ENCODE peak calls at places on chromosome 13, in ten cellular contexts. V, W, L, F, Z, E, S, J, C and Y are unnamed samples.

GRCh38 chr13:80161896-80162295 is 179.0 kb downstream of the SPRY2 start:
- DNase-seq in V (no peak), W (peak), L (no peak), F (no peak), Z (no peak), E (peak), S (no peak), J (no peak), C (no peak), Y (no peak)

GRCh38 chr13:109135018-109135417 is 505.6 kb downstream of the MYO16 start:
- DNase-seq in V (no peak), W (no peak), L (no peak), F (no peak), Z (no peak), E (no peak), S (no peak), J (no peak), C (no peak), Y (no peak)

GRCh38 chr13:28717170-28717569 is 1.6 kb downstream of the SLC46A3 start:
- DNase-seq in V (no peak), W (no peak), L (no peak), F (no peak), Z (no peak), E (no peak), S (no peak), J (no peak), C (no peak), Y (no peak)

GRCh38 chr13:21060063-21060826 is 1.1 kb downstream of the LATS2 start:
- DNase-seq in V (peak), W (peak), L (peak), F (peak), Z (no peak), E (peak), S (no peak), J (peak), C (no peak), Y (peak)

GRCh38 chr13:88461272-88462009 is 790.3 kb downstream of the SLITRK5 start:
- DNase-seq in V (no peak), W (no peak), L (no peak), F (no peak), Z (no peak), E (no peak), S (no peak), J (no peak), C (no peak), Y (no peak)

GRCh38 chr13:111115051-111115840 is at the start of gene ARHGEF7:
- DNase-seq in V (no peak), W (no peak), L (peak), F (no peak), Z (no peak), E (no peak), S (no peak), J (peak), C (no peak), Y (no peak)

GRCh38 chr13:25738342-25738771 is 313.5 kb downstream of the SHISA2 start:
- DNase-seq in V (no peak), W (no peak), L (no peak), F (no peak), Z (no peak), E (no peak), S (no peak), J (no peak), C (no peak), Y (no peak)

GRCh38 chr13:73138276-73138950 is 79.6 kb downstream of the KLF5 start:
- DNase-seq in V (no peak), W (peak), L (no peak), F (no peak), Z (no peak), E (peak), S (peak), J (no peak), C (peak), Y (no peak)

GRCh38 chr13:44815507-44816074 is 173.7 kb downstream of the NUFIP1 start:
- DNase-seq in V (no peak), W (peak), L (no peak), F (peak), Z (no peak), E (peak), S (peak), J (no peak), C (peak), Y (no peak)

GRCh38 chr13:48154671-48155070 is 59.8 kb upstream of the MED4 start:
- DNase-seq in V (no peak), W (no peak), L (no peak), F (no peak), Z (no peak), E (no peak), S (no peak), J (no peak), C (no peak), Y (no peak)

GRCh38 chr13:28047784-28048388 is 52.5 kb downstream of the FLT3 start:
- DNase-seq in V (no peak), W (peak), L (no peak), F (no peak), Z (no peak), E (no peak), S (no peak), J (no peak), C (no peak), Y (peak)

GRCh38 chr13:62702502-62702901 is 1286.9 kb upstream of the PCDH20 start:
- DNase-seq in V (no peak), W (no peak), L (no peak), F (no peak), Z (no peak), E (no peak), S (no peak), J (no peak), C (no peak), Y (no peak)

GRCh38 chr13:79585033-79585432 is 104.1 kb downstream of the NDFIP2 start:
- DNase-seq in V (no peak), W (no peak), L (no peak), F (no peak), Z (no peak), E (no peak), S (no peak), J (no peak), C (no peak), Y (no peak)

GRCh38 chr13:46613409-46614049 is 60.6 kb downstream of the LRCH1 start:
- DNase-seq in V (no peak), W (peak), L (no peak), F (no peak), Z (no peak), E (no peak), S (no peak), J (no peak), C (no peak), Y (no peak)

GRCh38 chr13:46614582-46614981 is 61.6 kb downstream of the LRCH1 start:
- DNase-seq in V (no peak), W (peak), L (no peak), F (no peak), Z (no peak), E (peak), S (peak), J (no peak), C (no peak), Y (no peak)

GRCh38 chr13:46617885-46618284 is 64.9 kb downstream of the LRCH1 start:
- DNase-seq in V (no peak), W (no peak), L (no peak), F (no peak), Z (no peak), E (no peak), S (no peak), J (no peak), C (no peak), Y (no peak)

GRCh38 chr13:46617382-46617781 is 64.4 kb downstream of the LRCH1 start:
- DNase-seq in V (no peak), W (peak), L (no peak), F (no peak), Z (no peak), E (no peak), S (no peak), J (no peak), C (no peak), Y (no peak)

GRCh38 chr13:46615888-46616531 is 63.0 kb downstream of the LRCH1 start:
- DNase-seq in V (no peak), W (peak), L (no peak), F (no peak), Z (no peak), E (peak), S (no peak), J (no peak), C (no peak), Y (no peak)
- H3K4me3 ChIP-seq in V (peak), W (peak), L (peak), F (no peak), Z (no peak), E (peak), S (peak), J (no peak), C (no peak), Y (peak)

DNA sequence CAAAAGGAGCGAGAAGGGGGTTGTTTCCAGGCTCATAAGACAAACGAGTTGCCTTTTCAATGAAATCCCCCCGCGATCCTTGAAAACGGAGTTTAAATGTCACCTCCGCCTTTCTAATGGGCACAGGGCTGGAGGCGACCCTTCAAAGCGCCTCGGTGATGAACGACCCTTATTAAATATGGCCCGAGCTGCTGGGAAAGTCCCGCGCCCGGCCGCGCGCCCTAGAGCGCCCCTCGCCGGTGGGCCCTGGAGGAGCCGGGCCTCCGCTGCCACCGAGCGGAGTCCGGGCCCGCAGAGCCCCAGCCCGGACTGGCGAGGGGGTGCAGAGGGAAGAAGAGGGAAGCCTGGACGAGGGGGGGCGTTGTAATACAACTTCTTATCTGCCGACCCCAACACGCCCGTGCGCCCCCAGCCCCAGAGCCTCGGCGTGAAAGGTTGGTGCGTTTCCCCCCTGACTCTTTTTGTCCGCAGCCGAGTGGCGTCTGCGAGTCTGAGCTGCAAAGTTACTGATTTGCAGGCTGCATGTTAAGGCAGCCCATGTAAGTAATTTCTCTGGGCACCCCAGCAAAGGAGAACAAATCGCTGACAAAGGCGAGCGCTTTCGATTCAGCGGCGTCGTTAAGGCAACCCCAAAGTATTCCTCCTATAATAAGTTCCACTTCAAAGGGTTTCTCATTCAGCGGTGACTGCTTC is 11.9 kb downstream of the ZIC5 start:
- DNase-seq in V (no peak), W (no peak), L (no peak), F (no peak), Z (no peak), E (peak), S (no peak), J (no peak), C (no peak), Y (no peak)
- H3K4me3 ChIP-seq in V (peak), W (no peak), L (peak), F (no peak), Z (no peak), E (no peak), S (peak), J (no peak), C (no peak), Y (peak)

GRCh38 chr13:102376314-102376713 is 25.5 kb downstream of the FGF14 start:
- DNase-seq in V (no peak), W (no peak), L (no peak), F (no peak), Z (no peak), E (no peak), S (no peak), J (no peak), C (no peak), Y (no peak)
- H3K4me3 ChIP-seq in V (no peak), W (no peak), L (no peak), F (no peak), Z (no peak), E (no peak), S (no peak), J (no peak), C (no peak), Y (no peak)

GRCh38 chr13:52847682-52848432 is 583 bp downstream of the PCDH8 start:
- DNase-seq in V (no peak), W (no peak), L (no peak), F (no peak), Z (no peak), E (no peak), S (no peak), J (no peak), C (no peak), Y (no peak)
- H3K4me3 ChIP-seq in V (no peak), W (no peak), L (no peak), F (no peak), Z (no peak), E (no peak), S (no peak), J (no peak), C (no peak), Y (no peak)

GRCh38 chr13:51148223-51148951 is 37.3 kb upstream of the C13orf42 start:
- DNase-seq in V (no peak), W (no peak), L (no peak), F (no peak), Z (no peak), E (no peak), S (no peak), J (no peak), C (no peak), Y (no peak)
- H3K4me3 ChIP-seq in V (no peak), W (no peak), L (no peak), F (no peak), Z (no peak), E (no peak), S (no peak), J (no peak), C (no peak), Y (no peak)

GRCh38 chr13:33345842-33346241 is 60.3 kb upstream of the STARD13 start:
- DNase-seq in V (no peak), W (no peak), L (no peak), F (no peak), Z (no peak), E (no peak), S (no peak), J (no peak), C (no peak), Y (no peak)

GRCh38 chr13:33348366-33348765 is 62.8 kb upstream of the STARD13 start:
- DNase-seq in V (no peak), W (peak), L (no peak), F (no peak), Z (no peak), E (peak), S (peak), J (no peak), C (no peak), Y (no peak)

GRCh38 chr13:33349314-33349995 is 63.9 kb upstream of the STARD13 start:
- DNase-seq in V (peak), W (no peak), L (no peak), F (peak), Z (no peak), E (peak), S (no peak), J (peak), C (no peak), Y (peak)

GRCh38 chr13:33349996-33350826 is 64.7 kb upstream of the STARD13 start:
- DNase-seq in V (peak), W (peak), L (peak), F (peak), Z (no peak), E (peak), S (no peak), J (peak), C (peak), Y (peak)

DNA sequence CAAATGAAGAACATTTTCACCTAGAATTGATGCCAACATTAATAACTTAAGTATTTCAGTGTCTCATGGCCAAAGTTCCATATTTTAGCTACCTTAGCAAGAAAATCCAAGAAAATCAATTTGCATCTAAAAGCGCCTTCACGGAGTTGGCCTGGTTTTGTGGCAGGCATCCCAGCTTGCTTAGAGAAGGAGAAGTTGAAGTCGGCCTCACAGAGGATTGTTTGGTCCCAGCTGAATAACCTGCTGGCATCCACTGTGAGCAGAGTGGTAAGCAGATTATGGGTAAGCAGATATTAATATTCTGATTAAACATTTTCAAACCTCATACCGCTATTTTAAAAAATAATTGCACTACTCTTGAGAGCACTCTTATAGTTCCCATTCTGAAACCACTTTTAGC is 62.3 kb upstream of the STARD13 start:
- DNase-seq in V (no peak), W (no peak), L (no peak), F (no peak), Z (no peak), E (no peak), S (no peak), J (no peak), C (no peak), Y (no peak)
- H3K4me3 ChIP-seq in V (no peak), W (no peak), L (no peak), F (no peak), Z (no peak), E (no peak), S (no peak), J (no peak), C (no peak), Y (no peak)

DNA sequence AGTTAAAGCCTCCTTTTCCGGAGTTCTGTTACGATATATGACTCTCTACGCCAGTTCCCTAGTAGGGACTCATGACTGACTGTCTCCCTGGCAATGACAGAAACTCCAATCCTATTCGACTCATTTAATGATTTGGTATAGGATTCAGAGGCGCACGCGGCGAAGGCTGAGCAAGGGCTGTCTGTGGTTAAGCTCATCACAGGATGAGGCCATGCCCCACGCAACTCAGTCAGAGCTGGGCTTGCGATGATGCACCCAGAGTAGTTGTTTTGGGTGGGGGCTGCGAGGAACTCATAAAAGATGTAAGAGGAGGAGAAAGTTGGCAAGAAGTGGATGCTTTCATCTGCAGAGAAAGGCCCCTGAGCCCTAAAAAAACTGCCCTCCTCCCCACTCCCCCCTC is 468 bp upstream of the SERTM1 start:
- DNase-seq in V (no peak), W (no peak), L (no peak), F (no peak), Z (no peak), E (no peak), S (no peak), J (no peak), C (no peak), Y (no peak)
- H3K4me3 ChIP-seq in V (no peak), W (no peak), L (no peak), F (no peak), Z (no peak), E (no peak), S (no peak), J (no peak), C (no peak), Y (no peak)

GRCh38 chr13:23586336-23586735 is 16.1 kb downstream of the TNFRSF19 start:
- DNase-seq in V (no peak), W (no peak), L (no peak), F (no peak), Z (no peak), E (no peak), S (no peak), J (no peak), C (no peak), Y (no peak)
- H3K4me3 ChIP-seq in V (no peak), W (no peak), L (no peak), F (no peak), Z (no peak), E (no peak), S (no peak), J (no peak), C (no peak), Y (no peak)